ENCODE peak calls at places on chromosomes 13 and 19, in nine cellular contexts. J is D721Med; M is GM12892; F is transverse colon; E is activated T-cell treated with anti-CD3 and anti-CD28 coated beads, Interleukin-2, amount 50 U/mL, for 72 hours; S is ELF-1; A is activated T-helper 2 cell treated with anti-CD3 and anti-CD28 coated beads, Interferon-gamma antibody, Interleukin-2, Interleukin-4, amounts not matched to agents 10 μg/mL and 5 μg/mL and 100 μg/mL, durations not matched to agents 14 hours and 24 hours and 36 hours; P is uterus; B is lung microvascular endothelial cell. N is an unnamed sample.

GRCh38 chr19:45763691-45764294 is 5.3 kb downstream of the SIX5 start:
- DNase-seq in J (no peak), M (no peak), F (no peak), E (no peak), S (no peak), A (no peak), P (peak), B (no peak), N (peak)

GRCh38 chr13:76720416-76720815 is 165.8 kb downstream of the KCTD12 start:
- DNase-seq in J (no peak), M (no peak), F (no peak), E (no peak), S (no peak), A (no peak), P (no peak), B (no peak), N (no peak)

GRCh38 chr19:11005521-11005920 is 44.7 kb downstream of the SMARCA4 start:
- DNase-seq in J (no peak), M (no peak), F (no peak), E (no peak), S (no peak), A (no peak), P (no peak), B (no peak), N (no peak)

GRCh38 chr13:101941095-101941777 is 460.6 kb downstream of the FGF14 start:
- DNase-seq in J (no peak), M (no peak), F (no peak), E (no peak), S (no peak), A (no peak), P (no peak), B (no peak), N (no peak)

GRCh38 chr19:28239270-28239669 is 973.7 kb downstream of the UQCRFS1 start:
- DNase-seq in J (no peak), M (no peak), F (no peak), E (no peak), S (peak), A (no peak), P (no peak), B (peak), N (no peak)

GRCh38 chr19:45428385-45429231 is 4.9 kb upstream of the ERCC1 start:
- DNase-seq in J (no peak), M (no peak), F (peak), E (no peak), S (peak), A (no peak), P (peak), B (peak), N (peak)

GRCh38 chr13:110546933-110547332 is 14.6 kb downstream of the RAB20 start:
- DNase-seq in J (no peak), M (no peak), F (peak), E (no peak), S (peak), A (no peak), P (peak), B (peak), N (peak)

GRCh38 chr19:2524840-2525723 is 49.2 kb downstream of the GADD45B start:
- DNase-seq in J (no peak), M (no peak), F (no peak), E (no peak), S (peak), A (no peak), P (no peak), B (peak), N (peak)

GRCh38 chr19:2336528-2337328 is 8.2 kb downstream of the SPPL2B start:
- DNase-seq in J (no peak), M (no peak), F (no peak), E (no peak), S (no peak), A (no peak), P (no peak), B (no peak), N (no peak)

GRCh38 chr19:1690570-1691307 is 38.3 kb upstream of the TCF3 start:
- DNase-seq in J (no peak), M (peak), F (peak), E (peak), S (peak), A (peak), P (no peak), B (peak), N (peak)

GRCh38 chr19:48468806-48469055 is 438 bp upstream of the CYTH2 start:
- DNase-seq in J (no peak), M (no peak), F (no peak), E (no peak), S (no peak), A (no peak), P (no peak), B (no peak), N (peak)

GRCh38 chr19:48659768-48660167 is 13.0 kb downstream of the NTN5 start:
- DNase-seq in J (no peak), M (no peak), F (no peak), E (no peak), S (no peak), A (no peak), P (no peak), B (no peak), N (no peak)

GRCh38 chr13:27619093-27619705 is 1.1 kb downstream of the LNX2 start:
- DNase-seq in J (no peak), M (no peak), F (no peak), E (no peak), S (no peak), A (no peak), P (no peak), B (peak), N (no peak)

GRCh38 chr19:14467816-14468215 is 7.3 kb downstream of the PTGER1 start:
- DNase-seq in J (no peak), M (no peak), F (no peak), E (no peak), S (peak), A (no peak), P (no peak), B (no peak), N (peak)

GRCh38 chr13:85700909-85701308 is 98.3 kb downstream of the SLITRK6 start:
- DNase-seq in J (no peak), M (no peak), F (no peak), E (no peak), S (no peak), A (no peak), P (no peak), B (no peak), N (no peak)

N was measured in 8988T.